ENCODE peak calls at places on chromosomes 3 and 15, in four cellular contexts. A, Y, N and O are unnamed samples.

GRCh38 chr3:185651971-185652370 is 65.9 kb downstream of the SENP2 start:
- DNase-seq in A (no peak), Y (no peak), N (no peak), O (no peak)

GRCh38 chr15:65790692-65791334 is 1.3 kb downstream of the DENND4A start:
- DNase-seq in A (no peak), Y (peak; percentile 54), N (no peak), O (no peak)

GRCh38 chr15:65916664-65917406 is 47.5 kb downstream of the RAB11A start:
- DNase-seq in A (peak; percentile 68), Y (peak; percentile 82), N (peak; percentile 67), O (peak; percentile 69)

GRCh38 chr3:159919873-159920272 is 68.8 kb upstream of the IL12A start:
- DNase-seq in A (no peak), Y (no peak), N (no peak), O (no peak)

GRCh38 chr3:47984089-47984759 is 32.0 kb downstream of the MAP4 start:
- DNase-seq in A (no peak), Y (no peak), N (no peak), O (no peak)

GRCh38 chr3:72606005-72606800 is 242.0 kb downstream of the SHQ1 start:
- DNase-seq in A (no peak), Y (no peak), N (no peak), O (no peak)

GRCh38 chr3:425094-425493 is 228.5 kb downstream of the CHL1 start:
- DNase-seq in A (no peak), Y (no peak), N (no peak), O (no peak)

GRCh38 chr3:10581251-10581650 is 75.9 kb upstream of the ATP2B2 start:
- DNase-seq in A (no peak), Y (no peak), N (no peak), O (peak; percentile 85)

GRCh38 chr3:195114026-195114425 is 156.9 kb downstream of the XXYLT1 start:
- DNase-seq in A (no peak), Y (no peak), N (no peak), O (no peak)

GRCh38 chr3:74801924-74802323 is 187.5 kb upstream of the CNTN3 start:
- DNase-seq in A (no peak), Y (no peak), N (no peak), O (no peak)

GRCh38 chr3:11799777-11800176 is 46.9 kb downstream of the TAMM41 start:
- DNase-seq in A (no peak), Y (no peak), N (no peak), O (no peak)

GRCh38 chr15:93779341-93779740 is 452.0 kb upstream of the MCTP2 start:
- DNase-seq in A (no peak), Y (no peak), N (no peak), O (no peak)

GRCh38 chr15:91882858-91883586 is 29.5 kb downstream of the SLCO3A1 start:
- DNase-seq in A (no peak), Y (no peak), N (no peak), O (no peak)

GRCh38 chr15:73127302-73127936 is 75.2 kb downstream of the NEO1 start:
- DNase-seq in A (peak; percentile 56), Y (peak; percentile 58), N (no peak), O (no peak)

GRCh38 chr3:126746395-126747177 is 42.5 kb downstream of the CHCHD6 start:
- DNase-seq in A (no peak), Y (peak; percentile 21), N (peak; percentile 74), O (no peak)

GRCh38 chr15:70741107-70741511 is 22.2 kb downstream of the UACA start:
- DNase-seq in A (no peak), Y (peak; percentile 55), N (no peak), O (no peak)

GRCh38 chr15:25954398-25954797 is 91.3 kb upstream of the ATP10A start:
- DNase-seq in A (no peak), Y (no peak), N (no peak), O (no peak)

GRCh38 chr15:89964555-89964954 is 36.6 kb upstream of the ZNF710 start:
- DNase-seq in A (peak; percentile 12), Y (no peak), N (no peak), O (peak; percentile 71)

GRCh38 chr15:89052474-89052873 is 35.8 kb upstream of the ABHD2 start:
- DNase-seq in A (no peak), Y (no peak), N (no peak), O (no peak)

GRCh38 chr3:140767536-140767935 is 89.7 kb downstream of the TRIM42 start:
- DNase-seq in A (no peak), Y (no peak), N (no peak), O (no peak)

GRCh38 chr3:5731100-5731499 is 543.6 kb downstream of the EDEM1 start:
- DNase-seq in A (no peak), Y (no peak), N (no peak), O (no peak)